ENCODE peak calls at places on chromosomes 5 and 9, in nine cellular contexts. One of them, this sample, is unnamed.

GRCh38 chr9:127949827-127950512 is 12.3 kb upstream of the DPM2 start:
- DNase-seq in sigmoid colon: no peak
- DNase-seq in WERI-Rb-1: no peak
- DNase-seq in brain microvascular endothelial cell: no peak
- DNase-seq in fibroblast of lung: no peak
- DNase-seq in fibroblast of pulmonary artery: no peak
- DNase-seq in neural crest cell: no peak
- DNase-seq in mammary epithelial cell: no peak
- DNase-seq in breast epithelium: no peak
- DNase-seq in this sample: no peak

GRCh38 chr9:94167055-94167346 is 82.7 kb downstream of the PTPDC1 start:
- DNase-seq in sigmoid colon: no peak
- DNase-seq in fibroblast of lung: no peak
- DNase-seq in fibroblast of pulmonary artery: no peak
- DNase-seq in WERI-Rb-1: no peak
- DNase-seq in breast epithelium: no peak
- DNase-seq in mammary epithelial cell: no peak
- DNase-seq in neural crest cell: no peak
- DNase-seq in brain microvascular endothelial cell: no peak
- DNase-seq in this sample: peak

GRCh38 chr5:139492700-139493192 is 10.2 kb upstream of the STING1 start:
- DNase-seq in fibroblast of pulmonary artery: peak
- DNase-seq in sigmoid colon: no peak
- DNase-seq in WERI-Rb-1: no peak
- DNase-seq in mammary epithelial cell: peak
- DNase-seq in brain microvascular endothelial cell: peak
- DNase-seq in neural crest cell: no peak
- DNase-seq in breast epithelium: no peak
- DNase-seq in fibroblast of lung: peak
- DNase-seq in this sample: no peak

GRCh38 chr9:92963831-92964606 is 16.7 kb downstream of the FGD3 start:
- DNase-seq in sigmoid colon: no peak
- DNase-seq in fibroblast of lung: no peak
- DNase-seq in fibroblast of pulmonary artery: no peak
- DNase-seq in mammary epithelial cell: no peak
- DNase-seq in WERI-Rb-1: no peak
- DNase-seq in brain microvascular endothelial cell: no peak
- DNase-seq in neural crest cell: no peak
- DNase-seq in breast epithelium: peak
- DNase-seq in this sample: no peak

GRCh38 chr5:79759436-79759835 is 69.8 kb downstream of the CMYA5 start:
- DNase-seq in brain microvascular endothelial cell: peak
- DNase-seq in WERI-Rb-1: no peak
- DNase-seq in fibroblast of lung: peak
- DNase-seq in fibroblast of pulmonary artery: peak
- DNase-seq in breast epithelium: no peak
- DNase-seq in sigmoid colon: no peak
- DNase-seq in neural crest cell: no peak
- DNase-seq in mammary epithelial cell: peak
- DNase-seq in this sample: no peak

GRCh38 chr5:111170279-111170678 is 53.9 kb upstream of the CAMK4 start:
- DNase-seq in fibroblast of lung: no peak
- DNase-seq in WERI-Rb-1: no peak
- DNase-seq in neural crest cell: no peak
- DNase-seq in breast epithelium: no peak
- DNase-seq in fibroblast of pulmonary artery: no peak
- DNase-seq in sigmoid colon: no peak
- DNase-seq in brain microvascular endothelial cell: no peak
- DNase-seq in mammary epithelial cell: no peak
- DNase-seq in this sample: no peak

GRCh38 chr5:16733597-16733996 is 116.8 kb upstream of the RETREG1 start:
- DNase-seq in neural crest cell: peak
- DNase-seq in WERI-Rb-1: no peak
- DNase-seq in fibroblast of pulmonary artery: no peak
- DNase-seq in mammary epithelial cell: no peak
- DNase-seq in brain microvascular endothelial cell: no peak
- DNase-seq in sigmoid colon: no peak
- DNase-seq in breast epithelium: no peak
- DNase-seq in fibroblast of lung: no peak
- DNase-seq in this sample: no peak

GRCh38 chr9:107734231-107735014 is 244.9 kb upstream of the KLF4 start:
- DNase-seq in fibroblast of pulmonary artery: peak
- DNase-seq in sigmoid colon: peak
- DNase-seq in fibroblast of lung: peak
- DNase-seq in WERI-Rb-1: no peak
- DNase-seq in brain microvascular endothelial cell: no peak
- DNase-seq in mammary epithelial cell: peak
- DNase-seq in neural crest cell: no peak
- DNase-seq in breast epithelium: no peak
- DNase-seq in this sample: no peak

GRCh38 chr9:98117984-98118639 is 910 bp downstream of the TRIM14 start:
- DNase-seq in WERI-Rb-1: peak
- DNase-seq in brain microvascular endothelial cell: no peak
- DNase-seq in sigmoid colon: no peak
- DNase-seq in neural crest cell: no peak
- DNase-seq in mammary epithelial cell: peak
- DNase-seq in fibroblast of lung: peak
- DNase-seq in breast epithelium: no peak
- DNase-seq in fibroblast of pulmonary artery: peak
- DNase-seq in this sample: peak

GRCh38 chr5:81556809-81557208 is 162.9 kb upstream of the ACOT12 start:
- DNase-seq in neural crest cell: no peak
- DNase-seq in brain microvascular endothelial cell: no peak
- DNase-seq in breast epithelium: no peak
- DNase-seq in sigmoid colon: no peak
- DNase-seq in WERI-Rb-1: no peak
- DNase-seq in mammary epithelial cell: peak
- DNase-seq in fibroblast of pulmonary artery: no peak
- DNase-seq in fibroblast of lung: no peak
- DNase-seq in this sample: no peak

GRCh38 chr5:112006721-112007120 is 249.7 kb upstream of the NREP start:
- DNase-seq in WERI-Rb-1: no peak
- DNase-seq in breast epithelium: no peak
- DNase-seq in neural crest cell: no peak
- DNase-seq in sigmoid colon: no peak
- DNase-seq in mammary epithelial cell: peak
- DNase-seq in fibroblast of pulmonary artery: peak
- DNase-seq in fibroblast of lung: peak
- DNase-seq in brain microvascular endothelial cell: peak
- DNase-seq in this sample: no peak

GRCh38 chr9:135811796-135812195 is 95.5 kb downstream of the CAMSAP1 start:
- DNase-seq in sigmoid colon: no peak
- DNase-seq in mammary epithelial cell: no peak
- DNase-seq in brain microvascular endothelial cell: no peak
- DNase-seq in WERI-Rb-1: peak
- DNase-seq in neural crest cell: no peak
- DNase-seq in fibroblast of lung: no peak
- DNase-seq in breast epithelium: peak
- DNase-seq in fibroblast of pulmonary artery: no peak
- DNase-seq in this sample: no peak

GRCh38 chr5:154193636-154194035 is 3.1 kb downstream of the GALNT10 start:
- DNase-seq in neural crest cell: no peak
- DNase-seq in mammary epithelial cell: no peak
- DNase-seq in fibroblast of pulmonary artery: no peak
- DNase-seq in brain microvascular endothelial cell: no peak
- DNase-seq in fibroblast of lung: no peak
- DNase-seq in WERI-Rb-1: no peak
- DNase-seq in sigmoid colon: no peak
- DNase-seq in breast epithelium: no peak
- DNase-seq in this sample: no peak

GRCh38 chr9:38421498-38422211 is 2.6 kb downstream of the IGFBPL1 start:
- DNase-seq in mammary epithelial cell: no peak
- DNase-seq in fibroblast of lung: no peak
- DNase-seq in sigmoid colon: no peak
- DNase-seq in neural crest cell: peak
- DNase-seq in WERI-Rb-1: peak
- DNase-seq in fibroblast of pulmonary artery: no peak
- DNase-seq in breast epithelium: no peak
- DNase-seq in brain microvascular endothelial cell: no peak
- DNase-seq in this sample: no peak

GRCh38 chr5:12691330-12691729 is 787.1 kb upstream of the CTNND2 start:
- DNase-seq in fibroblast of pulmonary artery: no peak
- DNase-seq in fibroblast of lung: no peak
- DNase-seq in breast epithelium: no peak
- DNase-seq in neural crest cell: no peak
- DNase-seq in WERI-Rb-1: peak
- DNase-seq in sigmoid colon: no peak
- DNase-seq in brain microvascular endothelial cell: no peak
- DNase-seq in mammary epithelial cell: peak
- DNase-seq in this sample: no peak

GRCh38 chr5:58188287-58188651 is 271.6 kb downstream of the PLK2 start:
- DNase-seq in neural crest cell: no peak
- DNase-seq in mammary epithelial cell: peak
- DNase-seq in breast epithelium: no peak
- DNase-seq in fibroblast of pulmonary artery: peak
- DNase-seq in fibroblast of lung: peak
- DNase-seq in sigmoid colon: no peak
- DNase-seq in brain microvascular endothelial cell: peak
- DNase-seq in WERI-Rb-1: no peak
- DNase-seq in this sample: no peak

GRCh38 chr5:93088997-93089396 is 492.0 kb downstream of the NR2F1-AS1 start:
- DNase-seq in fibroblast of pulmonary artery: no peak
- DNase-seq in brain microvascular endothelial cell: no peak
- DNase-seq in sigmoid colon: no peak
- DNase-seq in neural crest cell: no peak
- DNase-seq in WERI-Rb-1: no peak
- DNase-seq in breast epithelium: no peak
- DNase-seq in mammary epithelial cell: no peak
- DNase-seq in fibroblast of lung: peak
- DNase-seq in this sample: no peak
- TF ChIP-seq CTCF in fibroblast of pulmonary artery: no peak
- TF ChIP-seq CTCF in brain microvascular endothelial cell: no peak
- TF ChIP-seq CTCF in sigmoid colon: no peak
- TF ChIP-seq CTCF in neural crest cell: no peak
- TF ChIP-seq CTCF in WERI-Rb-1: no peak
- TF ChIP-seq CTCF in breast epithelium: no peak
- TF ChIP-seq CTCF in mammary epithelial cell: no peak
- TF ChIP-seq CTCF in fibroblast of lung: no peak
- TF ChIP-seq CTCF in this sample: no peak

GRCh38 chr5:127577458-127577857 is 60.0 kb downstream of the PRRC1 start:
- DNase-seq in mammary epithelial cell: no peak
- DNase-seq in fibroblast of lung: peak
- DNase-seq in WERI-Rb-1: no peak
- DNase-seq in neural crest cell: no peak
- DNase-seq in sigmoid colon: no peak
- DNase-seq in fibroblast of pulmonary artery: peak
- DNase-seq in breast epithelium: no peak
- DNase-seq in brain microvascular endothelial cell: no peak
- DNase-seq in this sample: no peak

GRCh38 chr5:127574852-127575679 is 57.6 kb downstream of the PRRC1 start:
- DNase-seq in WERI-Rb-1: no peak
- DNase-seq in fibroblast of lung: no peak
- DNase-seq in mammary epithelial cell: no peak
- DNase-seq in sigmoid colon: no peak
- DNase-seq in neural crest cell: no peak
- DNase-seq in brain microvascular endothelial cell: no peak
- DNase-seq in breast epithelium: no peak
- DNase-seq in fibroblast of pulmonary artery: no peak
- DNase-seq in this sample: no peak

GRCh38 chr5:127571314-127571713 is 53.9 kb downstream of the PRRC1 start:
- DNase-seq in neural crest cell: no peak
- DNase-seq in sigmoid colon: no peak
- DNase-seq in breast epithelium: no peak
- DNase-seq in fibroblast of pulmonary artery: no peak
- DNase-seq in mammary epithelial cell: no peak
- DNase-seq in fibroblast of lung: no peak
- DNase-seq in brain microvascular endothelial cell: no peak
- DNase-seq in WERI-Rb-1: no peak
- DNase-seq in this sample: no peak

GRCh38 chr5:127571732-127572131 is 54.3 kb downstream of the PRRC1 start:
- DNase-seq in breast epithelium: no peak
- DNase-seq in sigmoid colon: no peak
- DNase-seq in neural crest cell: no peak
- DNase-seq in brain microvascular endothelial cell: no peak
- DNase-seq in fibroblast of lung: no peak
- DNase-seq in mammary epithelial cell: no peak
- DNase-seq in WERI-Rb-1: no peak
- DNase-seq in fibroblast of pulmonary artery: no peak
- DNase-seq in this sample: no peak

GRCh38 chr5:127572930-127573329 is 55.5 kb downstream of the PRRC1 start:
- DNase-seq in breast epithelium: no peak
- DNase-seq in fibroblast of lung: no peak
- DNase-seq in neural crest cell: no peak
- DNase-seq in WERI-Rb-1: no peak
- DNase-seq in sigmoid colon: no peak
- DNase-seq in fibroblast of pulmonary artery: peak
- DNase-seq in mammary epithelial cell: no peak
- DNase-seq in brain microvascular endothelial cell: no peak
- DNase-seq in this sample: no peak
- TF ChIP-seq CTCF in breast epithelium: no peak
- TF ChIP-seq CTCF in fibroblast of lung: peak
- TF ChIP-seq CTCF in neural crest cell: no peak
- TF ChIP-seq CTCF in WERI-Rb-1: peak
- TF ChIP-seq CTCF in sigmoid colon: no peak
- TF ChIP-seq CTCF in fibroblast of pulmonary artery: peak
- TF ChIP-seq CTCF in mammary epithelial cell: peak
- TF ChIP-seq CTCF in brain microvascular endothelial cell: peak
- TF ChIP-seq CTCF in this sample: peak

DNA sequence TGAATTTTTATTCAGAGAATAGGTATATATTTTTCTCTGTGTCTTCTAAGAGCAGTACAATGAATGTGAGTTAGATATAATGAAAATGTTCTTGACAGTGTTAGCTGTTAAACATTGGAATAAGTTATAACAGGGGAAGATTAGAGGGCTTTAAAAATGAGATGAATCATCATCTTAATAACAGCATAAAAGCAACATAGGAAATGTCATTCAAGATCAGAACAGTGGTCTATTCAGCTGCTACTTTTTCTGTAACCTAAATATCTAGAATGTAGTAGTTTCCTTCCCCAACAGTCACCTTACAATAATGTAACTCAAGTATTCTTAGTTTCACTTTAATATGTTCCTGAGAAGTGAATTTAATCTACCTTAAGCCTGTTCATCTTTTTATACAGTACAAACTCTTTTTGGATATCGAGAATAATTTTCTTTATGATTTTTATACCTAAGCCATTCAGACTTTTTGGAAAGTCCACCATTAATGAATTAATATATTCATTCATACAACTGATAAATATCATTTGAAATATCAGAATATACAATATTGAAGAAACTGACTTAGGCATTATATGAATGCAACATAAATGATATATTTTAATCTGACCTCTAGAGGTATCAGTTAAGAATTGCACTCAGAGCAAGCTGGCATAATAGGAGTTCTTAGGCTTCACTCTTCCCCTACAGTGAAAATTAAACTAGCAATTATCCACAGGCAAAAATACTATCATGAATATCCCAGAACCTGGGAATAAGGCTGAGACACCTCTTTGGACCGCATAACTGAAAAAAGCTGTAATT is 66.1 kb upstream of the EDIL3 start:
- DNase-seq in mammary epithelial cell: no peak
- DNase-seq in fibroblast of pulmonary artery: peak
- DNase-seq in neural crest cell: no peak
- DNase-seq in WERI-Rb-1: no peak
- DNase-seq in fibroblast of lung: peak
- DNase-seq in breast epithelium: no peak
- DNase-seq in brain microvascular endothelial cell: no peak
- DNase-seq in sigmoid colon: no peak
- DNase-seq in this sample: no peak
- TF ChIP-seq CTCF in mammary epithelial cell: peak
- TF ChIP-seq CTCF in fibroblast of pulmonary artery: peak
- TF ChIP-seq CTCF in neural crest cell: peak
- TF ChIP-seq CTCF in WERI-Rb-1: peak
- TF ChIP-seq CTCF in fibroblast of lung: peak
- TF ChIP-seq CTCF in breast epithelium: no peak
- TF ChIP-seq CTCF in brain microvascular endothelial cell: peak
- TF ChIP-seq CTCF in sigmoid colon: no peak
- TF ChIP-seq CTCF in this sample: peak

GRCh38 chr5:71573611-71574010 is 13.5 kb upstream of the MCCC2 start:
- DNase-seq in neural crest cell: no peak
- DNase-seq in sigmoid colon: no peak
- DNase-seq in fibroblast of pulmonary artery: no peak
- DNase-seq in breast epithelium: no peak
- DNase-seq in fibroblast of lung: no peak
- DNase-seq in brain microvascular endothelial cell: no peak
- DNase-seq in WERI-Rb-1: no peak
- DNase-seq in mammary epithelial cell: no peak
- DNase-seq in this sample: no peak
- TF ChIP-seq CTCF in neural crest cell: no peak
- TF ChIP-seq CTCF in sigmoid colon: no peak
- TF ChIP-seq CTCF in fibroblast of pulmonary artery: no peak
- TF ChIP-seq CTCF in breast epithelium: no peak
- TF ChIP-seq CTCF in fibroblast of lung: no peak
- TF ChIP-seq CTCF in brain microvascular endothelial cell: no peak
- TF ChIP-seq CTCF in WERI-Rb-1: no peak
- TF ChIP-seq CTCF in mammary epithelial cell: no peak
- TF ChIP-seq CTCF in this sample: no peak

This sample was measured in chondrocyte.